ENCODE peak calls at places on chromosome 14, in eight cellular contexts. X, G, F, D, O, B, Y and Z are unnamed samples. For H3K36me3, the result is how much of the 10 kb centered on the place peaks cover.

GRCh38 chr14:92520102-92520651 is 6.6 kb downstream of the RIN3 start:
- DNase-seq in O (no peak), X (no peak), Y (no peak), F (no peak), D (no peak), G (no peak), B (no peak), Z (no peak)

GRCh38 chr14:81314443-81315175 is 85.5 kb downstream of the STON2 start:
- DNase-seq in G (no peak), D (no peak), B (no peak), Y (no peak), O (no peak), X (no peak), F (no peak), Z (no peak)

GRCh38 chr14:101834387-101835165 is 73.1 kb downstream of the PPP2R5C start:
- DNase-seq in D (peak), Y (no peak), O (no peak), G (no peak), X (peak), F (no peak), B (no peak), Z (peak)

GRCh38 chr14:99982449-99983250 is 82.6 kb upstream of the EVL start:
- DNase-seq in G (peak), B (no peak), X (peak), F (no peak), O (no peak), Y (no peak), D (peak), Z (peak)

GRCh38 chr14:48417715-48418500 is 742.5 kb upstream of the MDGA2 start:
- DNase-seq in O (no peak), G (no peak), F (no peak), X (no peak), Y (no peak), B (no peak), D (no peak), Z (no peak)

GRCh38 chr14:85471744-85472143 is 58.2 kb upstream of the FLRT2 start:
- DNase-seq in D (peak), X (peak), G (peak), Y (no peak), O (peak), F (no peak), B (no peak), Z (no peak)

GRCh38 chr14:62661818-62662217 is 383.4 kb downstream of the KCNH5 start:
- DNase-seq in O (no peak), D (peak), B (no peak), F (no peak), Y (no peak), G (peak), X (peak), Z (no peak)

GRCh38 chr14:31025335-31026075 is at the start of gene AP4S1:
- DNase-seq in B (peak), O (peak), X (no peak), D (peak), Y (peak), G (peak), F (peak), Z (peak)

GRCh38 chr14:68506645-68507405 is 286.0 kb downstream of the ZFP36L1 start:
- DNase-seq in Y (no peak), G (peak), F (no peak), B (no peak), X (no peak), O (no peak), D (peak), Z (no peak)

GRCh38 chr14:60722836-60723217 is 1.3 kb downstream of the SIX4 start:
- DNase-seq in B (peak), D (no peak), F (no peak), X (peak), Y (peak), G (no peak), O (peak), Z (no peak)

GRCh38 chr14:79552778-79553177 is 658.5 kb downstream of the DIO2 start:
- DNase-seq in F (no peak), D (peak), X (peak), Y (no peak), B (no peak), G (no peak), O (no peak), Z (no peak)

GRCh38 chr14:83004456-83005006 is 1470.9 kb upstream of the SEL1L start:
- DNase-seq in Y (no peak), G (no peak), X (no peak), B (no peak), O (no peak), D (no peak), F (no peak), Z (no peak)

DNA sequence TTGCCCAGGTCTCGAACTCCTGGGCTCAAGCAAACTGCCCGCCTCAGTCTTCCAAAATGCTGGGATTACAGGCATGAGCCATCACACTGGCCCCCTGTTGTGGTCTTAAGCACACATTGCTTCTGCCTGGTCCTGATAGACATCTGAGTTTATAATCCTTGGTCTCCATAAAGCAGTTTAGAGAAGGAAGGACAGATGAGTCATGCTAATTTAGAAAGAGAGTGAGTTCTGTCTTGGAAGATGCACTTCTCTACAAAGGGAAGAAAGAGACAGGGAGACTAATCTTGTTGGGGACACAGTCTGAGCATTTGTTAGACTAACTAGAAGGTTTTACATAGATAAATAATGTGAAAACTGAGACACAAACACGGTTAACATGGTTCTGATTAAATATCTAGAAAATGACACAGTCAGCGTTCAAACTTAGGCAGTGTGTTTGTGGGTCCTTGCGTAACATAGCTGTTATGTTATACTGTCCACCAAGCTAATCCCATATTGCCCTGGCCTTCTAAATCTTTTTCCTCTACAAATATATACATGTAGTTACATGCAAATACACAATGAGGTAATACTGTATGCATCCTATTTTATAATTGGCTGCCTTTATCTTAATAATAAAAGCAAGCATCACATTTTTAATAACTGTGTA is 31.0 kb downstream of the SAMD4A start:
- DNase-seq in Y (no peak), O (no peak), F (no peak), B (no peak), X (peak), D (peak), G (peak), Z (no peak)
- H3K36me3 ChIP-seq in Y (under half), O (under half), F (under half), B (under half), X (under half), D (under half), G (under half), Z (under half)

GRCh38 chr14:35331605-35332516 is 39.7 kb downstream of the PSMA6 start:
- DNase-seq in D (peak), B (peak), G (peak), F (no peak), X (peak), O (no peak), Y (no peak), Z (no peak)
- H3K4me3 ChIP-seq in D (peak), B (no peak), G (no peak), F (no peak), X (no peak), O (no peak), Y (no peak), Z (no peak)

GRCh38 chr14:64730061-64730440 is 25.8 kb downstream of the PLEKHG3 start:
- DNase-seq in G (no peak), B (peak), F (peak), X (no peak), O (peak), D (no peak), Y (peak), Z (no peak)
- H3K36me3 ChIP-seq in G (half or more), B (under half), F (under half), X (under half), O (under half), D (under half), Y (half or more), Z (under half)

GRCh38 chr14:34554540-34555250 is 15.2 kb upstream of the EAPP start:
- DNase-seq in X (no peak), Y (peak), G (peak), D (peak), O (no peak), F (no peak), B (peak), Z (no peak)
- H3K4me3 ChIP-seq in X (no peak), Y (no peak), G (no peak), D (peak), O (no peak), F (peak), B (no peak), Z (peak)

DNA sequence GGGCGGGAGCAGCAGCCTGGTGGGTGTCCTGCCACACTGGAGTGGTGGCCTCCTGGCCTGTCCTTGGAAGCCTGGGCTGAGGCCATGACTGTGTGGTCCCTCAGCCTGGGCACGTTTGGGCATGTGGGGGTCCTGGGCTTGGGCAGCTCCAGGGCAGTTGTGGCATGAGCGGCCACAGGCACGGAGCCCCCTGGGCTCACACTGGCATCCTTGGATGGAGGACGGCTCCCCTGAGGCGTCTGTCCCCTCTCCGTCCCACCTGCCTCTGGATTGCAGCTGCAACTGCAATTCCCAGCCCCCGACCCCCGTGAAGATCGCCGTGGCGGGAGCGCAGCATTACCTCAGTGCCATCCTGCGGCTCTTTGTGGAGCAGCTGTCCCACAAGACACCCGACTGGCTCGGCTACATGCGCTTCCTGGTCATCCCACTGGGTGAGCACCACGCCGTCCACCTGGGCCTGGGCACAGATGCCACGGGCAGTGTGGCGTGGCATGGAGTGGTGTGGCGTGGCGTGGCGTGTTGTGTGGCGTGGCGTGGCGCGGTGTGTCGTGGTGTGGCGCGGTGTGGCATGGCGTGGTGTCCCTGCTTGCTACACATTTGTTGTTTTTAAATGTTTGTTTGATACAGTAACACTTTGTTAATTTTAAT is 15.1 kb upstream of the TEX22 start:
- DNase-seq in Y (no peak), X (no peak), O (peak), G (no peak), D (no peak), B (no peak), F (peak), Z (peak)
- H3K36me3 ChIP-seq in Y (half or more), X (under half), O (under half), G (under half), D (under half), B (under half), F (half or more), Z (under half)